ENCODE peak calls at places on chromosome 18, in four cellular contexts. J is small intestine; O is activated T-helper 1 cell treated with anti-CD3 and anti-CD28 coated beads, Interleukin-12 subunit alpha, Interleukin-12 subunit beta, Interleukin-2, Interleukin-4 antibody, amounts not matched to agents 30 ng/mL and 10 ng/mL and 1 ng/mL, durations not matched to agents 14 hours and 24 hours and 36 hours; D is ELR. F is an unnamed sample.

GRCh38 chr18:61554946-61555361 is 221.7 kb downstream of the CDH20 start:
- DNase-seq in J (no peak), D (no peak), O (no peak), F (no peak)

GRCh38 chr18:9103488-9103887 is 989 bp downstream of the NDUFV2 start:
- DNase-seq in O (no peak), J (peak), D (peak), F (no peak)

GRCh38 chr18:48926420-48926857 is 24.3 kb downstream of the SMAD7 start:
- DNase-seq in J (peak), O (no peak), D (no peak), F (no peak)

GRCh38 chr18:36128907-36129299 is 237 bp downstream of the SLC39A6 start:
- DNase-seq in J (no peak), D (no peak), O (no peak), F (no peak)

GRCh38 chr18:2985628-2986027 is 27.3 kb downstream of the LPIN2 start:
- DNase-seq in J (peak), D (peak), O (no peak), F (no peak)

GRCh38 chr18:73118121-73118816 is 250.5 kb upstream of the NETO1 start:
- DNase-seq in D (peak), O (no peak), J (no peak), F (peak)

GRCh38 chr18:26097563-26097962 is 7.2 kb upstream of the SS18 start:
- DNase-seq in J (no peak), O (no peak), D (no peak), F (no peak)

GRCh38 chr18:11500153-11501122 is 109.0 kb upstream of the SLC35G4 start:
- DNase-seq in D (peak), O (no peak), J (peak), F (no peak)

F was measured in A673.